ENCODE peak calls at places on chromosomes 16 and 17, in seven cellular contexts. G, P, W, S, A, R and Z are unnamed samples.

GRCh38 chr17:76138234-76138895 is 2.7 kb downstream of the FOXJ1 start:
- DNase-seq in G (no peak), P (peak), W (no peak), S (no peak), A (no peak), R (no peak), Z (no peak)

GRCh38 chr17:80320496-80320895 is 59.8 kb downstream of the RNF213 start:
- DNase-seq in G (peak), P (no peak), W (no peak), S (no peak), A (no peak), R (no peak), Z (peak)

GRCh38 chr17:28532063-28532960 is 20.1 kb downstream of the UNC119 start:
- DNase-seq in G (no peak), P (no peak), W (no peak), S (no peak), A (no peak), R (no peak), Z (no peak)

GRCh38 chr17:27741361-27741861 is 58.9 kb downstream of the NOS2 start:
- DNase-seq in G (no peak), P (peak), W (peak), S (no peak), A (no peak), R (no peak), Z (no peak)

GRCh38 chr16:20084624-20085226 is 11.0 kb upstream of the GPR139 start:
- DNase-seq in G (no peak), P (no peak), W (no peak), S (no peak), A (no peak), R (no peak), Z (no peak)

GRCh38 chr17:10265100-10265810 is 66.8 kb upstream of the GAS7 start:
- DNase-seq in G (no peak), P (no peak), W (no peak), S (no peak), A (no peak), R (no peak), Z (no peak)

GRCh38 chr16:85289760-85290625 is 177.7 kb upstream of the CIBAR2 start:
- DNase-seq in G (no peak), P (no peak), W (no peak), S (no peak), A (no peak), R (no peak), Z (no peak)

GRCh38 chr17:74530751-74531150 is 524 bp downstream of the CD300LB start:
- DNase-seq in G (no peak), P (no peak), W (peak), S (no peak), A (no peak), R (no peak), Z (no peak)

GRCh38 chr17:17837380-17837821 is 615 bp upstream of the SREBF1 start:
- DNase-seq in G (no peak), P (peak), W (no peak), S (no peak), A (peak), R (peak), Z (no peak)

GRCh38 chr17:80941743-80942211 is 49.9 kb upstream of the CHMP6 start:
- DNase-seq in G (no peak), P (no peak), W (no peak), S (peak), A (peak), R (no peak), Z (no peak)

GRCh38 chr17:75642221-75643032 is 9.2 kb downstream of the SMIM5 start:
- DNase-seq in G (no peak), P (peak), W (peak), S (peak), A (no peak), R (no peak), Z (no peak)

GRCh38 chr17:67068999-67069398 is 24.6 kb downstream of the CACNG1 start:
- DNase-seq in G (no peak), P (no peak), W (no peak), S (no peak), A (no peak), R (no peak), Z (no peak)

GRCh38 chr16:30041841-30042240 is 10.8 kb upstream of the TLCD3B start:
- DNase-seq in G (no peak), P (no peak), W (no peak), S (no peak), A (no peak), R (no peak), Z (no peak)

GRCh38 chr17:49000943-49001342 is 3.8 kb downstream of the IGF2BP1 start:
- DNase-seq in G (no peak), P (no peak), W (no peak), S (no peak), A (no peak), R (no peak), Z (no peak)

GRCh38 chr17:79784353-79785016 is 6.5 kb downstream of the CBX2 start:
- DNase-seq in G (no peak), P (no peak), W (no peak), S (peak), A (no peak), R (no peak), Z (no peak)

GRCh38 chr17:2814499-2815341 is 18.5 kb downstream of the RAP1GAP2 start:
- DNase-seq in G (peak), P (peak), W (no peak), S (no peak), A (peak), R (no peak), Z (no peak)

GRCh38 chr17:17819561-17819995 is 17.2 kb downstream of the SREBF1 start:
- DNase-seq in G (peak), P (peak), W (no peak), S (no peak), A (peak), R (no peak), Z (no peak)